ENCODE peak calls at places on chromosomes 5 and 9, in six cellular contexts. G is globus pallidus; N is anterior cingulate cortex; E is SJCRH30; C is left lobe of liver; M is activated effector memory CD4-positive, alpha-beta T cell treated with Interleukin-2 at 50 U/mL for 16 hours. K is an unnamed sample.

GRCh38 chr5:119212666-119213065 is 141.8 kb downstream of the DMXL1 start:
- DNase-seq in G (no peak), N (no peak), E (no peak), C (no peak), M (no peak), K (no peak)

GRCh38 chr9:21031091-21031817 is at the start of gene HACD4:
- DNase-seq in G (peak; percentile 35), N (peak; percentile 51), E (no peak), C (peak; percentile 51), M (peak; percentile 67), K (no peak)

GRCh38 chr5:10518352-10518751 is 45.5 kb upstream of the ANKRD33B start:
- DNase-seq in G (no peak), N (no peak), E (no peak), C (no peak), M (no peak), K (no peak)

GRCh38 chr5:14696057-14696456 is 31.5 kb downstream of the OTULIN start:
- DNase-seq in G (no peak), N (no peak), E (no peak), C (no peak), M (no peak), K (no peak)

GRCh38 chr5:133347039-133347438 is 265.3 kb downstream of the FSTL4 start:
- DNase-seq in G (no peak), N (no peak), E (no peak), C (no peak), M (no peak), K (no peak)

GRCh38 chr9:116279230-116279629 is 125.6 kb downstream of the PAPPA start:
- DNase-seq in G (no peak), N (no peak), E (no peak), C (no peak), M (no peak), K (no peak)

GRCh38 chr9:85510830-85511504 is 230.8 kb downstream of the AGTPBP1 start:
- DNase-seq in G (no peak), N (no peak), E (no peak), C (no peak), M (no peak), K (peak; percentile 7)

GRCh38 chr5:133147411-133147810 is 95.6 kb downstream of the HSPA4 start:
- DNase-seq in G (peak; percentile 29), N (peak; percentile 32), E (peak; percentile 75), C (no peak), M (no peak), K (peak; percentile 5)

GRCh38 chr9:84932915-84933527 is 263.5 kb downstream of the NTRK2 start:
- DNase-seq in G (peak; percentile 58), N (no peak), E (no peak), C (no peak), M (no peak), K (no peak)

GRCh38 chr9:90086076-90086475 is 481.3 kb downstream of the GADD45G start:
- DNase-seq in G (peak; percentile 18), N (no peak), E (no peak), C (no peak), M (no peak), K (no peak)

K was measured in NCI-H446.